ENCODE peak calls at places on chromosomes 16 and 17, in nine cellular contexts. W is T-cell; C is transverse colon; G is stimulated activated CD4-positive, alpha-beta T cell treated with anti-CD3 and anti-CD28 coated beads, TNF-alpha, amount 100 ng/mL, for 4 hours; T is brain microvascular endothelial cell; N is ELR; R is OCI-LY7; O is RWPE2; U is RCC 7860. S is an unnamed sample.

GRCh38 chr17:72512649-72513556 is 392.1 kb downstream of the SOX9 start:
- DNase-seq in G (no peak), O (no peak), T (no peak), C (no peak), N (no peak), U (no peak), R (peak), W (no peak), S (no peak)

GRCh38 chr17:38464723-38465419 is 36.6 kb downstream of the ARHGAP23 start:
- DNase-seq in N (peak), C (peak), O (peak), R (no peak), T (peak), G (no peak), W (no peak), U (no peak), S (peak)

GRCh38 chr17:34314279-34314678 is 5.0 kb upstream of the CCL8 start:
- DNase-seq in N (no peak), T (no peak), G (no peak), O (no peak), C (no peak), W (no peak), U (no peak), R (peak), S (no peak)

GRCh38 chr17:11094377-11094776 is 146.6 kb upstream of the SHISA6 start:
- DNase-seq in W (no peak), G (no peak), O (no peak), N (no peak), C (no peak), U (no peak), T (no peak), R (no peak), S (no peak)

GRCh38 chr17:12133183-12133582 is 112.5 kb downstream of the MAP2K4 start:
- DNase-seq in C (no peak), U (no peak), T (peak), N (no peak), O (no peak), W (no peak), R (no peak), G (no peak), S (no peak)

GRCh38 chr17:73401911-73402310 is 90.1 kb upstream of the CDC42EP4 start:
- DNase-seq in R (no peak), T (peak), W (no peak), U (no peak), G (no peak), C (no peak), N (peak), O (no peak), S (no peak)

GRCh38 chr17:69150333-69150732 is 8.6 kb upstream of the ABCA6 start:
- DNase-seq in C (no peak), G (no peak), R (no peak), N (no peak), W (no peak), U (no peak), T (no peak), O (no peak), S (no peak)

GRCh38 chr17:77691216-77692085 is 267.1 kb upstream of the TNRC6C start:
- DNase-seq in U (no peak), C (no peak), O (no peak), N (no peak), W (no peak), R (peak), G (no peak), T (no peak), S (no peak)

GRCh38 chr16:79932564-79932963 is 332.0 kb upstream of the MAF start:
- DNase-seq in R (no peak), O (no peak), T (peak), U (no peak), N (no peak), W (no peak), G (no peak), C (no peak), S (peak)

S was measured in hepatocyte.